ENCODE peak calls at places on chromosome 7, in ten cellular contexts. E is thoracic aorta; M is GM03348; Q is esophagus squamous epithelium; C is body of pancreas; U is fibroblast of pulmonary artery; D is HuH-7; X is NCI-H774; J is activated naive CD8-positive, alpha-beta T cell treated with anti-CD3 and anti-CD28 coated beads, Interleukin-2, amount 50 U/mL, for 24 hours; V is HEK293T. W is an unnamed sample.

GRCh38 chr7:157150825-157151412 is 12.2 kb downstream of the UBE3C start:
- DNase-seq in U (peak; percentile 28), C (peak; percentile 53), E (no peak), V (peak; percentile 64), M (peak; percentile 20), D (peak; percentile 70), Q (no peak), J (no peak), X (no peak), W (no peak)

GRCh38 chr7:116547347-116547746 is 22.5 kb downstream of the CAV1 start:
- DNase-seq in D (no peak), C (no peak), M (peak; percentile 65), U (no peak), X (no peak), J (no peak), E (no peak), V (no peak), Q (no peak), W (no peak)

GRCh38 chr7:7178906-7179305 is 3.4 kb upstream of the C1GALT1 start:
- DNase-seq in D (no peak), Q (no peak), J (no peak), M (no peak), C (no peak), U (no peak), E (no peak), V (no peak), X (no peak), W (no peak)

GRCh38 chr7:22173884-22174573 is 182.9 kb downstream of the RAPGEF5 start:
- DNase-seq in D (no peak), E (no peak), V (no peak), M (no peak), X (no peak), U (no peak), J (peak; percentile 15), C (peak; percentile 38), Q (no peak), W (no peak)

GRCh38 chr7:151849008-151849878 is 27.7 kb downstream of the PRKAG2 start:
- DNase-seq in D (no peak), Q (no peak), E (no peak), X (no peak), C (no peak), M (no peak), J (no peak), V (no peak), U (no peak), W (no peak)

GRCh38 chr7:137342340-137342739 is 1.2 kb downstream of the PTN start:
- DNase-seq in V (no peak), U (no peak), C (no peak), M (no peak), J (no peak), Q (no peak), X (no peak), E (no peak), D (no peak), W (no peak)

GRCh38 chr7:74627699-74628411 is 29.7 kb upstream of the GTF2I start:
- DNase-seq in J (no peak), Q (no peak), V (peak; percentile 25), U (peak; percentile 41), C (peak; percentile 62), X (no peak), E (no peak), D (no peak), M (peak; percentile 76), W (peak; percentile 77)

GRCh38 chr7:6260291-6261183 is 11.9 kb downstream of the CYTH3 start:
- DNase-seq in E (no peak), C (no peak), V (no peak), M (peak; percentile 43), X (no peak), J (no peak), Q (no peak), D (no peak), U (peak; percentile 53), W (no peak)

GRCh38 chr7:107591410-107591809 is 11.4 kb downstream of the BCAP29 start:
- DNase-seq in J (no peak), Q (no peak), C (no peak), E (no peak), V (no peak), U (no peak), X (no peak), D (no peak), M (peak; percentile 2), W (no peak)

GRCh38 chr7:74173491-74173865 is 678 bp upstream of the EIF4H start:
- DNase-seq in U (no peak), M (no peak), V (no peak), D (no peak), E (no peak), X (no peak), C (no peak), Q (no peak), J (no peak), W (no peak)

GRCh38 chr7:72152171-72153131 is 259.7 kb downstream of the CALN1 start:
- DNase-seq in Q (no peak), D (peak; percentile 28), J (no peak), X (peak; percentile 85), E (no peak), U (no peak), M (no peak), C (peak; percentile 19), V (no peak), W (peak; percentile 97)

GRCh38 chr7:134473861-134474291 is 15.0 kb upstream of the AKR1B1 start:
- DNase-seq in D (no peak), V (no peak), J (no peak), E (no peak), Q (no peak), X (no peak), U (peak; percentile 41), C (no peak), M (peak; percentile 34), W (no peak)

GRCh38 chr7:51034531-51035264 is 252.0 kb upstream of the GRB10 start:
- DNase-seq in D (no peak), E (no peak), M (peak; percentile 80), V (no peak), X (no peak), J (no peak), U (peak; percentile 46), Q (no peak), C (peak; percentile 71), W (no peak)

GRCh38 chr7:105678811-105679495 is 97.7 kb upstream of the EFCAB10 start:
- DNase-seq in V (no peak), C (peak; percentile 85), U (peak; percentile 65), X (no peak), D (no peak), J (no peak), Q (no peak), M (peak; percentile 85), E (peak; percentile 64), W (no peak)

GRCh38 chr7:156993925-156994235 is 16.6 kb downstream of the MNX1 start:
- DNase-seq in V (no peak), E (no peak), X (no peak), D (no peak), J (no peak), C (no peak), M (no peak), Q (no peak), U (no peak), W (no peak)

GRCh38 chr7:142327555-142327954 is 69.7 kb upstream of the PRSS58 start:
- DNase-seq in E (no peak), J (no peak), U (no peak), X (no peak), D (no peak), M (no peak), Q (no peak), C (no peak), V (no peak), W (no peak)

GRCh38 chr7:49513939-49514338 is 259.5 kb upstream of the VWC2 start:
- DNase-seq in Q (no peak), E (no peak), J (no peak), M (no peak), D (no peak), C (no peak), V (no peak), U (no peak), X (peak; percentile 56), W (no peak)

GRCh38 chr7:112009081-112009480 is 197.1 kb downstream of the DOCK4 start:
- DNase-seq in Q (no peak), M (no peak), J (no peak), D (no peak), V (no peak), X (no peak), E (no peak), U (peak; percentile 73), C (no peak), W (no peak)

W was measured in NCI-H2029 treated with DMSO at 0.1 percent for 48 hours.